ENCODE peak calls at places on chromosomes 12 and 14, in four cellular contexts. One of them, this sample, is unnamed.

GRCh38 chr12:34357791-34358190 is 335.5 kb downstream of the ALG10 start:
- DNase-seq in osteocyte: no peak
- DNase-seq in astrocyte of the spinal cord: no peak
- DNase-seq in psoas muscle: no peak
- DNase-seq in this sample: no peak

GRCh38 chr12:122336015-122336946 is 70.0 kb upstream of the VPS33A start:
- DNase-seq in osteocyte: peak
- DNase-seq in astrocyte of the spinal cord: peak
- DNase-seq in psoas muscle: peak
- DNase-seq in this sample: no peak

GRCh38 chr14:26206640-26207039 is 391.2 kb downstream of the NOVA1 start:
- DNase-seq in osteocyte: no peak
- DNase-seq in astrocyte of the spinal cord: no peak
- DNase-seq in psoas muscle: no peak
- DNase-seq in this sample: no peak

GRCh38 chr12:95184119-95184518 is 33.1 kb downstream of the FGD6 start:
- DNase-seq in osteocyte: no peak
- DNase-seq in astrocyte of the spinal cord: no peak
- DNase-seq in psoas muscle: no peak
- DNase-seq in this sample: no peak

GRCh38 chr12:59452746-59453145 is 143.1 kb upstream of the SLC16A7 start:
- DNase-seq in osteocyte: no peak
- DNase-seq in astrocyte of the spinal cord: no peak
- DNase-seq in psoas muscle: no peak
- DNase-seq in this sample: no peak

GRCh38 chr12:51837286-51837685 is 11.2 kb downstream of the FIGNL2 start:
- DNase-seq in osteocyte: no peak
- DNase-seq in astrocyte of the spinal cord: no peak
- DNase-seq in psoas muscle: no peak
- DNase-seq in this sample: no peak

GRCh38 chr14:32546246-32546645 is 217.1 kb downstream of the AKAP6 start:
- DNase-seq in osteocyte: no peak
- DNase-seq in astrocyte of the spinal cord: no peak
- DNase-seq in psoas muscle: no peak
- DNase-seq in this sample: no peak

GRCh38 chr12:83157604-83158003 is 470.9 kb downstream of the TMTC2 start:
- DNase-seq in osteocyte: no peak
- DNase-seq in astrocyte of the spinal cord: no peak
- DNase-seq in psoas muscle: no peak
- DNase-seq in this sample: no peak

GRCh38 chr14:95679148-95679547 is 7.1 kb upstream of the TCL1B start:
- DNase-seq in osteocyte: no peak
- DNase-seq in astrocyte of the spinal cord: no peak
- DNase-seq in psoas muscle: no peak
- DNase-seq in this sample: no peak

GRCh38 chr12:52172956-52173355 is 18.9 kb downstream of the KRT80 start:
- DNase-seq in osteocyte: no peak
- DNase-seq in astrocyte of the spinal cord: no peak
- DNase-seq in psoas muscle: no peak
- DNase-seq in this sample: no peak

GRCh38 chr14:73462078-73462715 is 3.9 kb upstream of the NUMB start:
- DNase-seq in osteocyte: peak
- DNase-seq in astrocyte of the spinal cord: peak
- DNase-seq in psoas muscle: no peak
- DNase-seq in this sample: no peak

GRCh38 chr12:68746572-68747180 is 700 bp downstream of the SLC35E3 start:
- DNase-seq in osteocyte: peak
- DNase-seq in astrocyte of the spinal cord: peak
- DNase-seq in psoas muscle: peak
- DNase-seq in this sample: peak

GRCh38 chr14:68042002-68042401 is 222.4 kb downstream of the RAD51B start:
- DNase-seq in osteocyte: no peak
- DNase-seq in astrocyte of the spinal cord: no peak
- DNase-seq in psoas muscle: no peak
- DNase-seq in this sample: no peak

GRCh38 chr12:75315518-75315917 is 14.6 kb downstream of the CAPS2 start:
- DNase-seq in osteocyte: no peak
- DNase-seq in astrocyte of the spinal cord: peak
- DNase-seq in psoas muscle: no peak
- DNase-seq in this sample: no peak

GRCh38 chr12:104292872-104293794 is 10.4 kb upstream of the EID3 start:
- DNase-seq in osteocyte: no peak
- DNase-seq in astrocyte of the spinal cord: no peak
- DNase-seq in psoas muscle: no peak
- DNase-seq in this sample: no peak

GRCh38 chr12:61629702-61630101 is 630.5 kb upstream of the USP15 start:
- DNase-seq in osteocyte: no peak
- DNase-seq in astrocyte of the spinal cord: no peak
- DNase-seq in psoas muscle: no peak
- DNase-seq in this sample: no peak

GRCh38 chr12:112327209-112327930 is 54.9 kb downstream of the HECTD4 start:
- DNase-seq in osteocyte: no peak
- DNase-seq in astrocyte of the spinal cord: no peak
- DNase-seq in psoas muscle: no peak
- DNase-seq in this sample: no peak

GRCh38 chr12:122399254-122399591 is 23.2 kb downstream of the CLIP1 start:
- DNase-seq in osteocyte: no peak
- DNase-seq in astrocyte of the spinal cord: no peak
- DNase-seq in psoas muscle: no peak
- DNase-seq in this sample: no peak

GRCh38 chr12:119989619-119990381 is 764 bp downstream of the BICDL1 start:
- DNase-seq in osteocyte: peak
- DNase-seq in astrocyte of the spinal cord: peak
- DNase-seq in psoas muscle: peak
- DNase-seq in this sample: peak

GRCh38 chr12:93378373-93379310 is 917 bp downstream of the NUDT4 start:
- DNase-seq in osteocyte: no peak
- DNase-seq in astrocyte of the spinal cord: peak
- DNase-seq in psoas muscle: peak
- DNase-seq in this sample: peak

GRCh38 chr12:52041695-52042123 is 9.5 kb upstream of the NR4A1 start:
- DNase-seq in osteocyte: no peak
- DNase-seq in astrocyte of the spinal cord: peak
- DNase-seq in psoas muscle: no peak
- DNase-seq in this sample: no peak

GRCh38 chr14:92963301-92964123 is 40.6 kb downstream of the CHGA start:
- DNase-seq in osteocyte: no peak
- DNase-seq in astrocyte of the spinal cord: peak
- DNase-seq in psoas muscle: peak
- DNase-seq in this sample: no peak

GRCh38 chr12:52632656-52633055 is 14.3 kb upstream of the KRT73 start:
- DNase-seq in osteocyte: peak
- DNase-seq in astrocyte of the spinal cord: no peak
- DNase-seq in psoas muscle: no peak
- DNase-seq in this sample: no peak

GRCh38 chr12:53063708-53064612 is 14.1 kb downstream of the TNS2 start:
- DNase-seq in osteocyte: no peak
- DNase-seq in astrocyte of the spinal cord: peak
- DNase-seq in psoas muscle: peak
- DNase-seq in this sample: no peak

GRCh38 chr12:108826115-108826806 is 31.1 kb downstream of the SSH1 start:
- DNase-seq in osteocyte: no peak
- DNase-seq in astrocyte of the spinal cord: peak
- DNase-seq in psoas muscle: peak
- DNase-seq in this sample: no peak

GRCh38 chr12:109153711-109154434 is 37.5 kb downstream of the ACACB start:
- DNase-seq in osteocyte: no peak
- DNase-seq in astrocyte of the spinal cord: no peak
- DNase-seq in psoas muscle: no peak
- DNase-seq in this sample: no peak

GRCh38 chr12:114221976-114222630 is 183.8 kb downstream of the TBX5 start:
- DNase-seq in osteocyte: no peak
- DNase-seq in astrocyte of the spinal cord: no peak
- DNase-seq in psoas muscle: no peak
- DNase-seq in this sample: no peak

GRCh38 chr14:54676822-54677708 is 110.1 kb downstream of the SAMD4A start:
- DNase-seq in osteocyte: no peak
- DNase-seq in astrocyte of the spinal cord: peak
- DNase-seq in psoas muscle: no peak
- DNase-seq in this sample: no peak

GRCh38 chr14:68976160-68977067 is 2.7 kb downstream of the ACTN1 start:
- DNase-seq in osteocyte: no peak
- DNase-seq in astrocyte of the spinal cord: no peak
- DNase-seq in psoas muscle: peak
- DNase-seq in this sample: no peak

GRCh38 chr12:7859552-7859951 is 13.2 kb downstream of the SLC2A14 start:
- DNase-seq in osteocyte: no peak
- DNase-seq in astrocyte of the spinal cord: peak
- DNase-seq in psoas muscle: no peak
- DNase-seq in this sample: no peak

GRCh38 chr12:118980407-118981014 is 830 bp upstream of the SRRM4 start:
- DNase-seq in osteocyte: no peak
- DNase-seq in astrocyte of the spinal cord: no peak
- DNase-seq in psoas muscle: no peak
- DNase-seq in this sample: no peak

GRCh38 chr12:107165581-107165980 is 72.2 kb upstream of the CRY1 start:
- DNase-seq in osteocyte: no peak
- DNase-seq in astrocyte of the spinal cord: no peak
- DNase-seq in psoas muscle: no peak
- DNase-seq in this sample: no peak

GRCh38 chr12:32647275-32647674 is 31.8 kb upstream of the DNM1L start:
- DNase-seq in osteocyte: no peak
- DNase-seq in astrocyte of the spinal cord: no peak
- DNase-seq in psoas muscle: no peak
- DNase-seq in this sample: no peak

DNA sequence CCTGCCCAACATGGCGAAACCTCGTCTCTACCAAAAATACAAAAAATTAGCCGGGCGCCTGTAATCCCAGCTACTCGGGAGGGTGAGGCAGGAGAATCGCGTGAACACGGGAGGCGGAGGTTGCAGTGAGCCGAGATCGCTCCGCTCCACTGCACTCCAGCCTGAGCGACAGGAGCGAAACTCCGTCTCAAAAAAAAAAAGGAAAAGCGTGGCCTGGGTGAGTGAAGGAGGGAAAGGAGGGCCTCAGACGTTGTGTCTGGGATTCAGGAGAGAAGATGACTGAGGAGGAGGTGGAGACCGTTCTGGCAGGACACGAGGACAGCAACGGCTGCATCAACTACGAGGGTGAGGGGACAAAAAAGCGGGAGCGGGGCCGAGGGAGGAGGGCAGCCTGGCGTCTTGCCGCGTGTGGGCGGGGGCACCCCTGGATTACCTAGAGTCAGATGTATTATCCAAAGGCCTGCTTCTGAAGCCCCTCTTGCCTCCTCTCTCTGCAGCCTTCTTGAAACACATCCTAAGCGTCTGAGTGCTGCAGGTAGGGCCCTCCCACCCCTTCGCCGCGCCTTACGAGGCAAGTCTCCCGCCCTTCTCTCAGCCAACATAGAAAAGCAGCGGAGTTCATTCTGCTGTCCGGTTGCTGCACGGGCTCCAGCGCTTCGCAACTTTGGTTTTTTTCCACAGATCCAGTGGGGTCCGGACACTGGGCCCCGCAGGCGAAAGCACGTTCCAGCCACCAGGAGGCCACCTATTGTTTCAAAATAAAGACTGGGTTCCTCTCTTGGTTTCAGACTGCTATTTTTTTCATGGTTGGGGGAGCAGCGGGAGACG is 744 bp upstream of the MYL6 start:
- DNase-seq in osteocyte: peak
- DNase-seq in astrocyte of the spinal cord: peak
- DNase-seq in psoas muscle: peak
- DNase-seq in this sample: peak
- TF ChIP-seq CTCF in osteocyte: peak
- TF ChIP-seq CTCF in astrocyte of the spinal cord: peak
- TF ChIP-seq CTCF in psoas muscle: peak
- TF ChIP-seq CTCF in this sample: peak

GRCh38 chr14:91060472-91061308 is at the start of gene RPS6KA5:
- DNase-seq in osteocyte: peak
- DNase-seq in astrocyte of the spinal cord: peak
- DNase-seq in psoas muscle: peak
- DNase-seq in this sample: peak
- TF ChIP-seq CTCF in osteocyte: no peak
- TF ChIP-seq CTCF in astrocyte of the spinal cord: no peak
- TF ChIP-seq CTCF in psoas muscle: no peak
- TF ChIP-seq CTCF in this sample: no peak

DNA sequence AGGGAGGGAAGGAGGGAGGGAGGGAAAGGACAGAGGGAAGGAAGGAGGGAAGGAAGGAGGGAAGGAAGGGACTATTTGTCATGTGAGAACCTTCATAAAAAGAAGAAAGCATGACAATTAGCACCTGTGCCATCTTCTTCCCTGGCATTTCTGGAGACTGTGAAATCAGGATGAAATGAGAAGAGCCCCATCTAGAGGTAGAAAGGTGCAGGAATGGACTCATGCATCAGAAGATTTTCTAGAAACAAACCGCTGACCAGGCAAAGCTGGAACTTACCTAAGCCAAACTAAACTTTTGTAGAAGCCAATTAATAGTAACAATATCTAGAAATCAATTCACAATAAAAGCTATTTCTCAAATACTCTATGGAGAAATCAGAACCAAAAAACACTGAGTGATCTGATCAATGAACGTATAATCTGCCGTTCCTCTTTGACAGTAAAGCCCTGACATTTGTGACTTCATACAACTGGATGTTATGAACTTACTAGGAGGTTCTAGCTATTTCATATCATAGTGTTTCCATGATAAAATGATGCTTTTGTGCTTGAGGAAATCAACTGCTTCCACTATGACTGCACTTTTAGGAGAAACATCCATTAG is 24.4 kb upstream of the CRACR2A start:
- DNase-seq in osteocyte: no peak
- DNase-seq in astrocyte of the spinal cord: peak
- DNase-seq in psoas muscle: no peak
- DNase-seq in this sample: no peak
- TF ChIP-seq CTCF in osteocyte: peak
- TF ChIP-seq CTCF in astrocyte of the spinal cord: peak
- TF ChIP-seq CTCF in psoas muscle: peak
- TF ChIP-seq CTCF in this sample: peak

GRCh38 chr14:56659361-56659760 is 79.8 kb downstream of the TMEM260 start:
- DNase-seq in osteocyte: no peak
- DNase-seq in astrocyte of the spinal cord: no peak
- DNase-seq in psoas muscle: no peak
- DNase-seq in this sample: no peak

GRCh38 chr14:56657604-56658003 is 78.0 kb downstream of the TMEM260 start:
- DNase-seq in osteocyte: no peak
- DNase-seq in astrocyte of the spinal cord: no peak
- DNase-seq in psoas muscle: no peak
- DNase-seq in this sample: no peak

GRCh38 chr14:56661478-56661877 is 81.9 kb downstream of the TMEM260 start:
- DNase-seq in osteocyte: no peak
- DNase-seq in astrocyte of the spinal cord: no peak
- DNase-seq in psoas muscle: no peak
- DNase-seq in this sample: no peak

GRCh38 chr14:56660677-56661389 is 81.2 kb downstream of the TMEM260 start:
- DNase-seq in osteocyte: no peak
- DNase-seq in astrocyte of the spinal cord: no peak
- DNase-seq in psoas muscle: no peak
- DNase-seq in this sample: no peak

GRCh38 chr14:56659964-56660551 is 80.5 kb downstream of the TMEM260 start:
- DNase-seq in osteocyte: no peak
- DNase-seq in astrocyte of the spinal cord: peak
- DNase-seq in psoas muscle: no peak
- DNase-seq in this sample: no peak
- TF ChIP-seq CTCF in osteocyte: peak
- TF ChIP-seq CTCF in astrocyte of the spinal cord: peak
- TF ChIP-seq CTCF in psoas muscle: peak
- TF ChIP-seq CTCF in this sample: peak

GRCh38 chr12:27970391-27970980 is 2.0 kb downstream of the PTHLH start:
- DNase-seq in osteocyte: no peak
- DNase-seq in astrocyte of the spinal cord: peak
- DNase-seq in psoas muscle: peak
- DNase-seq in this sample: peak
- TF ChIP-seq CTCF in osteocyte: no peak
- TF ChIP-seq CTCF in astrocyte of the spinal cord: no peak
- TF ChIP-seq CTCF in psoas muscle: no peak
- TF ChIP-seq CTCF in this sample: no peak

GRCh38 chr12:54159140-54159539 is 29.6 kb downstream of the SMUG1 start:
- DNase-seq in osteocyte: no peak
- DNase-seq in astrocyte of the spinal cord: no peak
- DNase-seq in psoas muscle: no peak
- DNase-seq in this sample: peak
- TF ChIP-seq CTCF in osteocyte: no peak
- TF ChIP-seq CTCF in astrocyte of the spinal cord: no peak
- TF ChIP-seq CTCF in psoas muscle: no peak
- TF ChIP-seq CTCF in this sample: no peak